ENCODE peak calls at places on chromosomes 16 and 17, in seven cellular contexts. C is stimulated activated CD8-positive, alpha-beta memory T cell treated with anti-CD3 and anti-CD28 coated beads, Interleukin-4, amount 100 ng/mL, for 4 hours; N is T-cell; B is fibroblast of lung; G is sigmoid colon; R is T follicular helper cell; A is Calu3. S is an unnamed sample.

GRCh38 chr16:58464916-58465731 is 34.8 kb upstream of the NDRG4 start:
- DNase-seq in C (no peak), N (no peak), B (no peak), G (no peak), R (no peak), A (peak), S (no peak)

GRCh38 chr16:75296606-75297005 is 45.2 kb upstream of the BCAR1 start:
- DNase-seq in C (no peak), N (no peak), B (peak), G (peak), R (no peak), A (no peak), S (no peak)

GRCh38 chr17:2736956-2737355 is 12.5 kb downstream of the CCDC92B start:
- DNase-seq in C (no peak), N (no peak), B (no peak), G (no peak), R (no peak), A (no peak), S (no peak)

GRCh38 chr17:27976331-27976730 is 66.1 kb upstream of the NLK start:
- DNase-seq in C (no peak), N (no peak), B (no peak), G (no peak), R (no peak), A (no peak), S (no peak)

GRCh38 chr16:20614201-20615141 is 38.3 kb upstream of the ACSM2B start:
- DNase-seq in C (no peak), N (no peak), B (no peak), G (no peak), R (no peak), A (no peak), S (no peak)

GRCh38 chr16:77434365-77435239 is at the start of gene ADAMTS18:
- DNase-seq in C (no peak), N (no peak), B (no peak), G (no peak), R (no peak), A (no peak), S (no peak)

GRCh38 chr17:50805486-50805885 is 29.9 kb upstream of the WFIKKN2 start:
- DNase-seq in C (no peak), N (no peak), B (no peak), G (no peak), R (no peak), A (no peak), S (no peak)

GRCh38 chr17:3667366-3668278 is 756 bp downstream of the TAX1BP3 start:
- DNase-seq in C (no peak), N (no peak), B (peak), G (peak), R (no peak), A (peak), S (no peak)

GRCh38 chr17:38877130-38877851 is 7.4 kb downstream of the LASP1 start:
- DNase-seq in C (no peak), N (peak), B (no peak), G (no peak), R (peak), A (peak), S (no peak)

GRCh38 chr17:47776330-47777197 is 43.5 kb downstream of the TBX21 start:
- DNase-seq in C (no peak), N (peak), B (peak), G (no peak), R (no peak), A (peak), S (no peak)

GRCh38 chr16:88062341-88062861 is 111.2 kb downstream of the BANP start:
- DNase-seq in C (no peak), N (no peak), B (peak), G (peak), R (no peak), A (no peak), S (no peak)

GRCh38 chr16:29943846-29944669 is 17.8 kb upstream of the TMEM219 start:
- DNase-seq in C (no peak), N (no peak), B (peak), G (peak), R (no peak), A (peak), S (no peak)

GRCh38 chr17:10156579-10157488 is 41.6 kb downstream of the GAS7 start:
- DNase-seq in C (peak), N (peak), B (no peak), G (peak), R (no peak), A (no peak), S (no peak)

GRCh38 chr17:61321344-61321743 is 78.3 kb upstream of the TBX2 start:
- DNase-seq in C (no peak), N (no peak), B (no peak), G (no peak), R (no peak), A (no peak), S (no peak)

GRCh38 chr16:49651226-49651625 is 204.7 kb downstream of the ZNF423 start:
- DNase-seq in C (no peak), N (no peak), B (no peak), G (no peak), R (no peak), A (no peak), S (no peak)

GRCh38 chr16:84955427-84955826 is 55.9 kb downstream of the ZDHHC7 start:
- DNase-seq in C (no peak), N (no peak), B (no peak), G (no peak), R (no peak), A (peak), S (no peak)

GRCh38 chr16:67029249-67030096 is 524 bp downstream of the CBFB start:
- DNase-seq in C (peak), N (peak), B (peak), G (peak), R (peak), A (peak), S (peak)

GRCh38 chr17:73630957-73631595 is 13.2 kb downstream of the SDK2 start:
- DNase-seq in C (no peak), N (no peak), B (no peak), G (peak), R (no peak), A (no peak), S (no peak)

GRCh38 chr16:89141884-89142267 is 29.7 kb upstream of the CDH15 start:
- DNase-seq in C (no peak), N (no peak), B (no peak), G (no peak), R (no peak), A (no peak), S (no peak)

GRCh38 chr16:82344157-82344556 is 174.1 kb upstream of the MPHOSPH6 start:
- DNase-seq in C (no peak), N (no peak), B (no peak), G (no peak), R (no peak), A (peak), S (no peak)

GRCh38 chr17:83200746-83201145 is 121.3 kb downstream of the METRNL start:
- DNase-seq in C (no peak), N (no peak), B (no peak), G (peak), R (no peak), A (no peak), S (peak)

GRCh38 chr16:70302745-70303144 is 3.8 kb downstream of the DDX19B start:
- DNase-seq in C (no peak), N (no peak), B (no peak), G (no peak), R (no peak), A (no peak), S (no peak)

GRCh38 chr16:84042879-84043485 is 387 bp upstream of the SLC38A8 start:
- DNase-seq in C (no peak), N (no peak), B (no peak), G (no peak), R (no peak), A (peak), S (no peak)

GRCh38 chr17:43673516-43674323 is 12.0 kb upstream of the MEOX1 start:
- DNase-seq in C (peak), N (peak), B (peak), G (peak), R (peak), A (peak), S (peak)

GRCh38 chr17:50631908-50632571 is 2.6 kb upstream of the ABCC3 start:
- DNase-seq in C (no peak), N (no peak), B (no peak), G (no peak), R (no peak), A (no peak), S (no peak)

GRCh38 chr16:85123891-85124635 is 11.8 kb upstream of the CIBAR2 start:
- DNase-seq in C (no peak), N (no peak), B (peak), G (peak), R (no peak), A (no peak), S (no peak)

GRCh38 chr16:54066451-54067056 is 220.0 kb downstream of the IRX3 start:
- DNase-seq in C (no peak), N (no peak), B (no peak), G (no peak), R (no peak), A (no peak), S (no peak)

S was measured in T-helper 17 cell.